ENCODE peak calls at places on chromosome 19, in eight cellular contexts. G is psoas muscle, R is OCI-LY7, B is thoracic aorta, N is tibial nerve, W is heart right ventricle, C is upper lobe of right lung, L is body of pancreas. I is an unnamed sample.
A peak's percentile ranks its signal among the peaks of the same experiment; 100 is the strongest.

GRCh38 chr19:18833141-18833476 is 1.4 kb downstream of the UPF1 start:
- DNase-seq in G (no peak), R (peak; percentile 21), B (no peak), N (no peak), W (no peak), C (no peak), L (no peak), I (no peak)

GRCh38 chr19:43575955-43576451 is 402 bp downstream of the PINLYP start:
- DNase-seq in G (no peak), R (no peak), B (no peak), N (no peak), W (no peak), C (no peak), L (no peak), I (no peak)

GRCh38 chr19:44597131-44597491 is 16.3 kb upstream of the IGSF23 start:
- DNase-seq in G (no peak), R (no peak), B (no peak), N (no peak), W (no peak), C (no peak), L (no peak), I (no peak)

GRCh38 chr19:21585491-21585890 is 80.1 kb downstream of the ZNF429 start:
- DNase-seq in G (no peak), R (no peak), B (no peak), N (no peak), W (no peak), C (no peak), L (peak; percentile 55), I (no peak)

GRCh38 chr19:33622809-33623511 is 1.2 kb downstream of the CHST8 start:
- DNase-seq in G (no peak), R (no peak), B (no peak), N (no peak), W (no peak), C (no peak), L (no peak), I (no peak)

GRCh38 chr19:51020988-51021651 is 1.6 kb upstream of the KLK10 start:
- DNase-seq in G (no peak), R (peak; percentile 40), B (no peak), N (peak; percentile 40), W (no peak), C (no peak), L (peak; percentile 41), I (no peak)

GRCh38 chr19:46015080-46015960 is 7.5 kb downstream of the PGLYRP1 start:
- DNase-seq in G (peak; percentile 54), R (peak; percentile 38), B (no peak), N (no peak), W (peak; percentile 54), C (peak; percentile 92), L (peak; percentile 84), I (peak; percentile 83)

GRCh38 chr19:47315125-47315821 is 5.6 kb downstream of the C5AR1 start:
- DNase-seq in G (peak; percentile 62), R (no peak), B (peak; percentile 45), N (peak; percentile 65), W (no peak), C (peak; percentile 80), L (peak; percentile 44), I (peak; percentile 44)

GRCh38 chr19:17686027-17686511 is 2.1 kb downstream of the UNC13A start:
- DNase-seq in G (peak; percentile 26), R (no peak), B (no peak), N (no peak), W (no peak), C (no peak), L (no peak), I (no peak)

GRCh38 chr19:40598121-40598917 is 2.9 kb upstream of the LTBP4 start:
- DNase-seq in G (peak; percentile 84), R (peak; percentile 80), B (peak; percentile 69), N (peak; percentile 96), W (peak; percentile 90), C (peak; percentile 92), L (peak; percentile 84), I (peak; percentile 92)

GRCh38 chr19:3465552-3465951 is 14.8 kb downstream of the SMIM24 start:
- DNase-seq in G (no peak), R (no peak), B (no peak), N (no peak), W (no peak), C (no peak), L (no peak), I (no peak)

GRCh38 chr19:45528744-45529453 is 21.6 kb downstream of the VASP start:
- DNase-seq in G (no peak), R (no peak), B (no peak), N (no peak), W (no peak), C (peak; percentile 74), L (peak; percentile 75), I (peak; percentile 77)

GRCh38 chr19:17751103-17751911 is at the start of gene FCHO1:
- DNase-seq in G (no peak), R (peak; percentile 95), B (no peak), N (peak; percentile 21), W (peak; percentile 42), C (peak; percentile 79), L (no peak), I (peak; percentile 80)

GRCh38 chr19:54462072-54462712 is 1.4 kb downstream of the LENG9 start:
- DNase-seq in G (peak; percentile 14), R (no peak), B (no peak), N (no peak), W (no peak), C (no peak), L (peak; percentile 75), I (peak; percentile 37)

GRCh38 chr19:40962460-40962961 is 28.6 kb upstream of the CYP2B6 start:
- DNase-seq in G (no peak), R (no peak), B (no peak), N (no peak), W (no peak), C (no peak), L (no peak), I (no peak)

GRCh38 chr19:18756896-18757295 is 34.2 kb downstream of the COMP start:
- DNase-seq in G (no peak), R (no peak), B (no peak), N (no peak), W (no peak), C (peak; percentile 78), L (no peak), I (no peak)

GRCh38 chr19:35073941-35074340 is 32.4 kb downstream of the HPN start:
- DNase-seq in G (no peak), R (no peak), B (no peak), N (no peak), W (no peak), C (no peak), L (no peak), I (no peak)

DNA sequence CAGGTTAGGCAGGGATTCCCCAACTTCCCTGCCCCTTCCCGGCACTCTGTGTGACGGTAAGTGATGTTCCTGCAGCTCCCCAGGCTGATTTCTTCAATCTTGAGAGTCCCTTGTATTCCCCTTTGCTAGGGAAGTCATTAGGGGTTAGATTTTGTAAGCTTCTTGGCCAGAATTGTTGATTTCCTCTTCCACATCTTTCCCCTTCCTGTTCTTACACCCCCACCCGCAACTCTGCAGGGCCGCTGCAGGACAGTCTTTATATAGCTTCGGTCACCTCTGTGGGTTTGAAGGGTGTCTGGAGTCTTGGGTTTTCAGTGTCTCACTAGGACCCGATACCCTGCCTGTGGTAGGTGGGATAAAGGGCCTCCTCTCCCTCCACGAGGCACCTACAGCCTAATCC is 10.6 kb upstream of the ADGRE1 start:
- DNase-seq in G (no peak), R (no peak), B (no peak), N (no peak), W (no peak), C (no peak), L (no peak), I (no peak)
- H3K9me3 ChIP-seq in G (peaks cover 2% of the 10 kb centered on the region), R (no peaks in the 10 kb centered on the region), B (no peaks in the 10 kb centered on the region), N (no peaks in the 10 kb centered on the region), W (no peaks in the 10 kb centered on the region), C (no peaks in the 10 kb centered on the region), L (no peaks in the 10 kb centered on the region), I (peaks cover 3% of the 10 kb centered on the region)

DNA sequence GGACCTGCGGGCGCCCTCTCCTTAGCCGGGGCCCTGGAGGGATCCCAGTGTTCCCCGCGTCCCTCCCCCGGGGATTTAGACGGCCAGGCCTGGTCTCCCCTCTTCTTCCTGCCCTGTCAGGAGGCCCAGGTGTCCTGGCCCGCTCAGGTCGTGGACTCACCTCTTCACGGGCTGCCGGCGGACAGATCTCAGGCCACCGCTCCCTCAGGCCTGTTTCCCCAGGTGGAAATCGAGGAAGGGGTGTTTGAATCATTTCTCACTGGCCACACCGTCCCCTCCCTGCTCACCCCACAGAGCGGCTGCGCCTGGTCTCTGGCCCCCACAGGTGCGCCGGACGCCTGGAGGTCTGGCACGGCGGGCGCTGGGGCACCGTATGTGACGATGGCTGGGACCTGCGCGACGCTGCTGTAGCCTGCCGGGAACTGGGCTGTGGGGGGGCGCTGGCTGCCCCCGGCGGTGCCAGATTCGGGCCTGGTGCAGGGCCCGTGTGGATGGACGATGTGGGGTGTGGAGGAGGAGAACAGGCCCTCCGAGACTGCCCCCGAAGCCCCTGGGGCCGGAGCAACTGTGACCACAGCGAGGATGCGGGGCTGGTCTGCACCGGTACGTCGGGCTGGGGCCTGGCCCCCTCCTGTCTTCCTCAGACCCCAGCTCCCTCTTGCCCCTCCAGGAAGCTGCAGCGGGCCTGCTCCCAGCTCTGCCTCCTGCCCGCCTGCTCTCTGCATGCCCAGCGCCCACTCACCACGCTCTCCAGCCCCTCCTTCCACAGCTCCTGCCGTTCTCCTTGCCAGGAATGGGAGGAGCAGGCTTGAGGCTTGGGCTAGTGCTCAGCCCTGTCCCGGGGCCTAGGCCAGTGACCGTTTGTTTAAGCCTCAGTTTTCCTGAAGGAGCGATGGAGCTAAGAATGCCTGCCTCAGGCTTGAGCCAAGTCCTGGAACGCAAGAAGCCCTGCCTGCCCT is 2.5 kb downstream of the SSC5D start:
- DNase-seq in G (no peak), R (no peak), B (no peak), N (no peak), W (no peak), C (no peak), L (no peak), I (no peak)
- H3K4me1 ChIP-seq in G (no peaks in the 10 kb centered on the region), R (peaks cover 23% of the 10 kb centered on the region), B (peaks cover 25% of the 10 kb centered on the region), N (no peaks in the 10 kb centered on the region), W (peaks cover 30% of the 10 kb centered on the region), C (no peaks in the 10 kb centered on the region), L (peaks cover 22% of the 10 kb centered on the region), I (peaks cover 19% of the 10 kb centered on the region)

DNA sequence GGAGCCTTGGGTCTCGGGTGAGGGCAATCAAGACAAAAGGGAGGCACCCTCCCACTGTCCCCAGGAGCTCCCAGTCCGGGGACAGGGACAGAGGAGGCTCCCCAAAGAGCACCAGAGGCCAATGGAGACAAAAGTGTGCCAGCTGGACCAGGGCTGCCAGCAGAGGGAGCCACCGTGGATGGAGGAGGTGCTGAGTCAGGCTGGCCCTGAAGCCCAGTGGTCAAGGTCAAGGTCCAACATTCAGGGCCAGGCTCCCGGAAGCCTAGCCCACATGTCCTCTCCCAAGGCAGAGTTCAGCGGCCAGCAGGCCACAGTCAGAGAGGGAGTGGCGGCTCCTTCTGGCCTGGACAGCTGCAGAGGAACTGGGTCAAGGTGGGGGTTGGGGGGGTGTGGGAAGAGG is 8.4 kb downstream of the COL5A3 start:
- DNase-seq in G (peak; percentile 67), R (no peak), B (no peak), N (no peak), W (peak; percentile 71), C (no peak), L (peak; percentile 39), I (peak; percentile 76)
- TF ChIP-seq CTCF in G (peak; percentile 19), R (peak; percentile 54), B (no peak), N (peak; percentile 45), W (peak; percentile 36), C (peak; percentile 33), L (peak; percentile 26), I (peak; percentile 50)

DNA sequence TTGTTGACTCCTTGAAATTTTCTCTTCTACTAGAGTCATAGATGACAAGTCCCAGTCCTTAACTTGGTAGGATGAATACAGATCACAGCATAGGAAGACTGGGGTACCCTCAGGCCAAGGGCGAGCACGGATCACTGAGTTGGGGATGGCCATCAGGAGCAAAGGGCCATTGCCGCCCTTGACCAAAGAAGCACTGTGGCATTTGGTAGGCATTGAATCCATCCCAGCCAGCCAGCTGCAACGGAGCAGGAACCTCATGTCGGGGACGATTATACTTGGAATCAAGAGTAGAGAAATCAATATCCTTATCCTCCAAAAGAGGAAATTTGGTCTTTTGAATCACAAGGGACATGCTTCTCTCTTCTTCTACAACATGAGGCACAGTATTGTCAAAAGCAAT is 50.1 kb upstream of the ZNF573 start:
- DNase-seq in G (no peak), R (no peak), B (no peak), N (no peak), W (no peak), C (no peak), L (no peak), I (no peak)
- H3K9me3 ChIP-seq in G (peaks cover 43% of the 10 kb centered on the region), R (no peaks in the 10 kb centered on the region), B (peaks cover 78% of the 10 kb centered on the region), N (no peaks in the 10 kb centered on the region), W (peaks cover 3% of the 10 kb centered on the region), C (peaks cover 53% of the 10 kb centered on the region), L (no peaks in the 10 kb centered on the region), I (peaks cover 35% of the 10 kb centered on the region)